ENCODE peak calls at places on chromosomes 12 and 14, in four cellular contexts. D, L, G and T are unnamed samples.

GRCh38 chr12:54977155-54977554 is 7.4 kb downstream of the TESPA1 start:
- DNase-seq in D (peak; percentile 71), L (no peak), G (peak; percentile 11), T (peak; percentile 65)

GRCh38 chr12:121958521-121959240 is 40.3 kb downstream of the CFAP251 start:
- DNase-seq in D (no peak), L (no peak), G (peak; percentile 55), T (no peak)

GRCh38 chr14:55127491-55127951 is 1.5 kb upstream of the LGALS3 start:
- DNase-seq in D (no peak), L (no peak), G (peak; percentile 58), T (no peak)

GRCh38 chr14:50452979-50453705 is 56.5 kb upstream of the CDKL1 start:
- DNase-seq in D (peak; percentile 82), L (no peak), G (peak; percentile 17), T (peak; percentile 89)

GRCh38 chr14:20327005-20327869 is 5.8 kb downstream of the CCNB1IP1 start:
- DNase-seq in D (peak; percentile 62), L (peak; percentile 40), G (peak; percentile 55), T (peak; percentile 71)

GRCh38 chr12:2384533-2385328 is 331.9 kb downstream of the CACNA1C start:
- DNase-seq in D (peak; percentile 86), L (no peak), G (peak; percentile 81), T (no peak)

GRCh38 chr14:51535443-51536044 is 116.2 kb upstream of the FRMD6 start:
- DNase-seq in D (no peak), L (no peak), G (no peak), T (no peak)

GRCh38 chr12:573226-573625 is 90.0 kb downstream of the NINJ2 start:
- DNase-seq in D (no peak), L (no peak), G (no peak), T (no peak)

GRCh38 chr12:28540324-28540714 is 350.1 kb downstream of the CCDC91 start:
- DNase-seq in D (no peak), L (no peak), G (no peak), T (peak; percentile 4)

GRCh38 chr12:33813536-33813935 is 208.8 kb upstream of the ALG10 start:
- DNase-seq in D (no peak), L (no peak), G (no peak), T (no peak)

GRCh38 chr12:88035907-88036289 is 6.7 kb upstream of the C12orf50 start:
- DNase-seq in D (no peak), L (no peak), G (no peak), T (peak; percentile 61)

GRCh38 chr12:92105676-92106075 is 40.0 kb downstream of the BTG1 start:
- DNase-seq in D (no peak), L (no peak), G (no peak), T (no peak)

GRCh38 chr14:67759916-67760315 is 56.5 kb downstream of the ZFYVE26 start:
- DNase-seq in D (no peak), L (no peak), G (no peak), T (no peak)

GRCh38 chr12:76890407-76891143 is 11.8 kb upstream of the CSRP2 start:
- DNase-seq in D (no peak), L (no peak), G (no peak), T (peak; percentile 81)

GRCh38 chr12:103880299-103881142 is 39.5 kb upstream of the NT5DC3 start:
- DNase-seq in D (no peak), L (peak; percentile 48), G (no peak), T (peak; percentile 92)